ENCODE peak calls at places on chromosomes 4 and X, in six cellular contexts. X is RWPE1, Q is GF-D8, D is NCI-H1417, R is left ventricle myocardium superior, I is posterior cingulate gyrus. K is an unnamed sample.

GRCh38 chrX:118780915-118781314 is 42.7 kb upstream of the ZCCHC12 start:
- DNase-seq in X (no peak), Q (no peak), D (no peak), R (no peak), I (no peak), K (no peak)

GRCh38 chr4:71453516-71453915 is 114.7 kb downstream of the SLC4A4 start:
- DNase-seq in X (no peak), Q (no peak), D (no peak), R (no peak), I (no peak), K (no peak)

GRCh38 chr4:40573593-40574311 is 55.9 kb downstream of the RBM47 start:
- DNase-seq in X (no peak), Q (peak; percentile 90), D (no peak), R (no peak), I (no peak), K (no peak)

GRCh38 chr4:80172203-80172602 is 25.1 kb upstream of the PRDM8 start:
- DNase-seq in X (no peak), Q (no peak), D (no peak), R (no peak), I (no peak), K (no peak)

GRCh38 chrX:136711147-136711546 is 63.2 kb downstream of the CD40LG start:
- DNase-seq in X (no peak), Q (no peak), D (peak; percentile 4), R (peak; percentile 51), I (no peak), K (no peak)

GRCh38 chr4:128379860-128380259 is 92.2 kb upstream of the PGRMC2 start:
- DNase-seq in X (no peak), Q (no peak), D (peak; percentile 8), R (peak; percentile 54), I (no peak), K (no peak)

GRCh38 chrX:64204701-64205440 is 637 bp downstream of the AMER1 start:
- DNase-seq in X (peak; percentile 27), Q (no peak), D (peak; percentile 69), R (peak; percentile 60), I (peak; percentile 81), K (no peak)

GRCh38 chr4:155973639-155974475 is 20.2 kb upstream of the CTSO start:
- DNase-seq in X (peak; percentile 16), Q (no peak), D (no peak), R (no peak), I (no peak), K (no peak)

GRCh38 chr4:114495471-114495928 is 103.1 kb upstream of the UGT8 start:
- DNase-seq in X (no peak), Q (no peak), D (no peak), R (no peak), I (no peak), K (no peak)

GRCh38 chr4:151865327-151865726 is 104.5 kb upstream of the GATB start:
- DNase-seq in X (no peak), Q (peak; percentile 98), D (no peak), R (peak; percentile 77), I (peak; percentile 91), K (no peak)